ENCODE peak calls at places on chromosomes 3 and 15, in five cellular contexts. G, A, Z, C and R are unnamed samples.
A peak's percentile ranks its signal among the peaks of the same experiment; 100 is the strongest.

GRCh38 chr3:38107911-38108648 is 28.8 kb downstream of the ACAA1 start:
- DNase-seq in Z (no peak), A (no peak), C (no peak), G (no peak), R (no peak)

GRCh38 chr3:30924763-30925162 is 30.3 kb upstream of the GADL1 start:
- DNase-seq in G (no peak), A (no peak), C (no peak), Z (no peak), R (no peak)

GRCh38 chr15:75639191-75639708 is 774 bp downstream of the IMP3 start:
- DNase-seq in C (no peak), G (no peak), Z (no peak), A (no peak), R (no peak)

GRCh38 chr15:70192041-70192440 is 94.3 kb upstream of the TLE3 start:
- DNase-seq in Z (no peak), C (no peak), A (no peak), G (no peak), R (no peak)

GRCh38 chr15:66293085-66293418 is 316 bp upstream of the DIS3L start:
- DNase-seq in C (no peak), Z (no peak), A (no peak), G (no peak), R (no peak)

GRCh38 chr3:193974147-193974546 is 161.8 kb upstream of the HES1 start:
- DNase-seq in G (no peak), Z (no peak), A (no peak), C (no peak), R (no peak)

GRCh38 chr15:93088200-93088980 is 621 bp downstream of the RGMA start:
- DNase-seq in Z (peak; percentile 83), G (no peak), A (no peak), C (no peak), R (peak; percentile 15)

GRCh38 chr3:179750720-179751328 is 98.0 kb downstream of the USP13 start:
- DNase-seq in C (no peak), G (peak; percentile 17), A (no peak), Z (peak; percentile 49), R (no peak)

GRCh38 chr15:35557544-35557943 is 11.6 kb upstream of the DPH6 start:
- DNase-seq in Z (no peak), C (peak; percentile 71), A (no peak), G (peak; percentile 3), R (no peak)

DNA sequence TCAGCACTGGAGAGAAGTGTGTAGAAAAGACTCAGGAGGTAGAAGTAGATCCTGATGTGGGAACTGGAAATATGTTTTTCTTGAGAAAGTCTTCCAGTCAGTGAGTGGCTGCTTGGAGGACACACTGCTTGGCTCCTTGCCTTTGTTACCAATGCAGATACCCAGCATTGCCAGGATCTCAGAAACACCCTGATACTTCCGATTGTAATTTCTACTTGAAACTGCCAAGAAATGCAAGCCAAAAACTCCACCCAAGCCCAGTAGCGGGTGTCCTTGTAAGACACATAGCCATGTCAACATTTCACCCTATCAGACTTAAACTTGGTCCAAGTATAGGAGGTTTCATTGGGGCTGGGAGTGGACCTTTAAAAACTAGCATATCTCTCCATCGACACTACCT is 141.8 kb downstream of the ALDH1A2 start:
- DNase-seq in A (no peak), Z (no peak), C (no peak), G (no peak), R (no peak)
- TF ChIP-seq GABPA in A (no peak), Z (no peak), C (no peak), G (no peak), R (no peak)

GRCh38 chr3:144477593-144477992 is 506.0 kb downstream of the DIPK2A start:
- DNase-seq in C (no peak), A (no peak), G (no peak), Z (no peak), R (no peak)
- TF ChIP-seq GABPA in C (no peak), A (no peak), G (no peak), Z (no peak), R (no peak)

GRCh38 chr3:50588759-50589433 is 19.6 kb downstream of the HEMK1 start:
- DNase-seq in G (peak; percentile 96), C (no peak), A (no peak), Z (no peak), R (no peak)

GRCh38 chr3:50587373-50587772 is 18.1 kb downstream of the HEMK1 start:
- DNase-seq in G (no peak), A (no peak), Z (no peak), C (no peak), R (no peak)

GRCh38 chr3:50586763-50587070 is 17.4 kb downstream of the HEMK1 start:
- DNase-seq in A (no peak), Z (no peak), G (no peak), C (no peak), R (no peak)

GRCh38 chr3:50585919-50586762 is 16.8 kb downstream of the HEMK1 start:
- DNase-seq in G (no peak), Z (no peak), A (no peak), C (no peak), R (no peak)

GRCh38 chr3:50587806-50588758 is 18.8 kb downstream of the HEMK1 start:
- DNase-seq in G (peak; percentile 57), A (peak; percentile 32), C (no peak), Z (no peak), R (no peak)
- TF ChIP-seq GABPA in G (peak; percentile 37), A (no peak), C (no peak), Z (no peak), R (no peak)

GRCh38 chr3:27666708-27667107 is 55.4 kb downstream of the EOMES start:
- DNase-seq in A (no peak), Z (peak; percentile 72), C (no peak), G (no peak), R (peak; percentile 93)

GRCh38 chr3:27670619-27671018 is 51.5 kb downstream of the EOMES start:
- DNase-seq in G (no peak), A (no peak), Z (no peak), C (no peak), R (no peak)

GRCh38 chr3:27671101-27671500 is 51.0 kb downstream of the EOMES start:
- DNase-seq in G (no peak), C (no peak), A (no peak), Z (no peak), R (no peak)

GRCh38 chr3:27667751-27668150 is 54.4 kb downstream of the EOMES start:
- DNase-seq in A (no peak), C (no peak), Z (no peak), G (peak; percentile 36), R (no peak)

GRCh38 chr3:27669505-27670085 is 52.5 kb downstream of the EOMES start:
- DNase-seq in A (peak; percentile 42), Z (no peak), G (no peak), C (no peak), R (peak; percentile 12)
- TF ChIP-seq GABPA in A (no peak), Z (no peak), G (no peak), C (no peak), R (no peak)

GRCh38 chr3:95189348-95189747 is 1126.5 kb downstream of the NSUN3 start:
- DNase-seq in C (no peak), Z (no peak), G (no peak), A (no peak), R (no peak)

GRCh38 chr3:95184038-95184437 is 1121.2 kb downstream of the NSUN3 start:
- DNase-seq in C (no peak), Z (no peak), G (peak; percentile 2), A (no peak), R (no peak)
- TF ChIP-seq GABPA in C (no peak), Z (no peak), G (no peak), A (no peak), R (no peak)

DNA sequence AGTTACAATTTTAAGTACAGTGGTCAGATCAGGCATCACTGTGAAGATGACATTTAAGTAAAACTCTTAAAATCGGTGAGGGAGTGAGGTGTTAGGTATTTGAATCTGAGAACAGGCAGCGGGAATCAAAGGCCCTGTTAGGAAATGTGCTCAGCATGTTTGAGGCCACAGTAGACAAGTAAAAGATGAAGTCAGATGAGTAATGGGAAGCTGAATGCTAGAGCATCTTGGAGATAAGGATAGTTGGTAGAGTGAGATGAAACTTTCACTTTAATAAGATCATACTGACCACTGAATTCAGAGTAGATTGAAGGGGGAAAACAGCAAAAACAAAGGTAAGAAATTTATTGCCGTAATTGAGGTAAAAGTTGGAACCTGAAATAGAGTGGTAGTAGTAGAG is 61.6 kb downstream of the DCBLD2 start:
- DNase-seq in A (no peak), G (no peak), C (no peak), Z (no peak), R (no peak)
- TF ChIP-seq GABPA in A (no peak), G (no peak), C (no peak), Z (no peak), R (no peak)

DNA sequence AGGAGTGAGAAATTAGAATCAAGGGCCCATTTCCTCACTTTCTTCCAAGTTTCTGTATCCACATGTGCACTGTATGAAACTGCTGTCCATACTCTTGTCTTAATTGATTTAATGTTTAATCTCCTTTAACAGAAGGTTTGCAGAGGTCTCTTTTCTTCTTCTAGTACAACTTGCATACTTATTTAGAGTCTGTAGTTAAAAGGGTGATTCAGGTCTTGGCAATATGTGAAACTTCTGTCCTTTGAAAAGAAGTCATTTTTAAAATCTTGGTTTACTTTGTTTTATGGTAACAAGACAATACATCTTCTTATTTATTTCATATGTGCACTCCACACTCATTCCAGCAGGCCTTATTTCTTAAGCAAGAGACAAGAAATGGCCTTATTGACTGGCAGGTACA is 25.8 kb downstream of the TMEM45A start:
- DNase-seq in G (no peak), A (no peak), Z (no peak), C (no peak), R (no peak)
- TF ChIP-seq GABPA in G (no peak), A (no peak), Z (no peak), C (no peak), R (no peak)